ENCODE peak calls at places on chromosomes 12 and 14, in eight cellular contexts. R is tibial nerve, I is stomach, V is ovary, X is A549, O is GM12878, F is upper lobe of left lung, M is SK-N-SH. N is an unnamed sample.

GRCh38 chr14:44945264-44945663 is 16.5 kb downstream of the KLHL28 start:
- DNase-seq in R (no peak), F (no peak), I (no peak), O (no peak), X (no peak), V (no peak), M (no peak), N (no peak)

GRCh38 chr14:90551070-90551704 is 154.4 kb downstream of the CALM1 start:
- DNase-seq in O (no peak), X (no peak), R (no peak), M (no peak), V (peak), F (no peak), I (no peak), N (no peak)

GRCh38 chr12:125243811-125244210 is 178.6 kb downstream of the AACS start:
- DNase-seq in I (no peak), O (no peak), V (no peak), M (no peak), X (no peak), F (no peak), R (no peak), N (no peak)

GRCh38 chr14:65208548-65208947 is 106.2 kb upstream of the MAX start:
- DNase-seq in V (no peak), R (no peak), O (no peak), M (no peak), F (peak), I (no peak), X (no peak), N (no peak)

GRCh38 chr12:110004598-110004997 is 5.4 kb downstream of the ANKRD13A start:
- DNase-seq in R (no peak), V (no peak), O (peak), I (no peak), M (no peak), F (no peak), X (no peak), N (no peak)

GRCh38 chr12:105245291-105245690 is 9.3 kb upstream of the APPL2 start:
- DNase-seq in O (no peak), I (no peak), X (no peak), F (no peak), M (no peak), R (no peak), V (no peak), N (no peak)

GRCh38 chr12:12714276-12715001 is 2.7 kb upstream of the CDKN1B start:
- DNase-seq in M (no peak), F (peak), I (peak), R (no peak), X (peak), O (no peak), V (no peak), N (peak)

GRCh38 chr12:57243521-57244305 is 7.3 kb downstream of the STAC3 start:
- DNase-seq in M (peak), V (peak), F (peak), R (peak), I (peak), X (peak), O (no peak), N (peak)

GRCh38 chr12:22101749-22102243 is 55.8 kb downstream of the CMAS start:
- DNase-seq in V (no peak), X (no peak), R (peak), O (no peak), F (peak), M (no peak), I (no peak), N (peak)

GRCh38 chr12:51823875-51824565 is 24.5 kb downstream of the FIGNL2 start:
- DNase-seq in X (peak), F (no peak), V (no peak), I (peak), M (peak), R (no peak), O (no peak), N (peak)

GRCh38 chr14:80356413-80356812 is 145.1 kb upstream of the DIO2 start:
- DNase-seq in M (peak), R (no peak), I (no peak), O (no peak), F (no peak), X (peak), V (no peak), N (no peak)

GRCh38 chr12:120012067-120012621 is 23.1 kb downstream of the BICDL1 start:
- DNase-seq in R (no peak), I (no peak), O (peak), V (no peak), M (peak), F (no peak), X (peak), N (no peak)

GRCh38 chr12:21305666-21306065 is 29.1 kb downstream of the SLCO1A2 start:
- DNase-seq in M (no peak), I (no peak), V (no peak), X (no peak), R (no peak), O (no peak), F (no peak), N (no peak)

GRCh38 chr12:116204169-116204568 is 73.3 kb downstream of the MED13L start:
- DNase-seq in M (no peak), O (no peak), V (no peak), R (no peak), F (no peak), I (no peak), X (no peak), N (no peak)

GRCh38 chr12:13195848-13196301 is 651 bp upstream of the EMP1 start:
- DNase-seq in I (no peak), X (peak), O (no peak), M (no peak), R (no peak), V (no peak), F (no peak), N (peak)

GRCh38 chr12:127809236-127809635 is 457.7 kb upstream of the TMEM132C start:
- DNase-seq in X (peak), R (no peak), O (no peak), F (no peak), V (no peak), M (no peak), I (no peak), N (no peak)

GRCh38 chr12:21456291-21456780 is 18.9 kb downstream of the PYROXD1 start:
- DNase-seq in M (no peak), X (no peak), O (no peak), I (no peak), R (no peak), V (no peak), F (no peak), N (no peak)

GRCh38 chr12:24901975-24902461 is 46.9 kb downstream of the BCAT1 start:
- DNase-seq in V (no peak), O (no peak), X (no peak), F (peak), R (no peak), I (no peak), M (no peak), N (no peak)

GRCh38 chr14:58765375-58765774 is 127.6 kb downstream of the DACT1 start:
- DNase-seq in F (no peak), V (no peak), I (no peak), M (no peak), X (no peak), O (no peak), R (no peak), N (no peak)

GRCh38 chr12:55067701-55068100 is 47.9 kb downstream of the NEUROD4 start:
- DNase-seq in M (no peak), F (no peak), V (no peak), X (no peak), R (no peak), O (no peak), I (no peak), N (no peak)

GRCh38 chr14:50679674-50680073 is 11.6 kb upstream of the SAV1 start:
- DNase-seq in O (no peak), R (no peak), M (no peak), V (no peak), F (no peak), I (no peak), X (no peak), N (no peak)

GRCh38 chr14:75238728-75239455 is 39.7 kb upstream of the FOS start:
- DNase-seq in M (no peak), R (no peak), F (no peak), O (no peak), X (peak), I (no peak), V (peak), N (no peak)

GRCh38 chr12:119744900-119745606 is 77.1 kb downstream of the PRKAB1 start:
- DNase-seq in M (no peak), F (no peak), R (no peak), O (no peak), I (no peak), V (no peak), X (no peak), N (no peak)

GRCh38 chr12:28814246-28814645 is 334.8 kb upstream of the FAR2 start:
- DNase-seq in V (no peak), F (no peak), O (no peak), X (no peak), M (no peak), I (no peak), R (no peak), N (no peak)

GRCh38 chr12:8088574-8088973 is 6.5 kb downstream of the NECAP1 start:
- DNase-seq in X (no peak), V (no peak), I (no peak), F (no peak), M (no peak), O (no peak), R (no peak), N (peak)

GRCh38 chr12:13536219-13536910 is 339.8 kb downstream of the EMP1 start:
- DNase-seq in R (no peak), I (no peak), O (peak), V (no peak), M (no peak), F (no peak), X (no peak), N (no peak)

GRCh38 chr12:42023733-42024494 is 120.8 kb downstream of the GXYLT1 start:
- DNase-seq in M (peak), O (peak), X (peak), I (peak), R (peak), V (peak), F (peak), N (peak)

GRCh38 chr12:24133385-24133784 is 183.9 kb upstream of the SOX5 start:
- DNase-seq in R (no peak), X (no peak), M (no peak), I (no peak), O (peak), V (no peak), F (no peak), N (no peak)

GRCh38 chr12:70812124-70812523 is 108.4 kb downstream of the PTPRR start:
- DNase-seq in R (no peak), V (no peak), F (no peak), X (no peak), M (no peak), I (no peak), O (no peak), N (peak)

GRCh38 chr12:46373303-46374182 is 970 bp upstream of the SLC38A2 start:
- DNase-seq in R (peak), I (peak), X (no peak), O (no peak), V (peak), M (peak), F (peak), N (peak)

GRCh38 chr14:63773504-63773903 is 45.6 kb upstream of the SGPP1 start:
- DNase-seq in X (no peak), F (no peak), M (no peak), V (no peak), I (no peak), R (no peak), O (no peak), N (no peak)

GRCh38 chr12:133227281-133227852 is 8.3 kb downstream of the ANHX start:
- DNase-seq in M (no peak), I (no peak), X (no peak), F (no peak), O (no peak), R (no peak), V (no peak), N (no peak)
- TF ChIP-seq EP300 in M (no peak), I (no peak), X (no peak), F (no peak), O (no peak), R (no peak), V (no peak), N (no peak)

GRCh38 chr12:111758120-111758561 is 8.6 kb upstream of the ALDH2 start:
- DNase-seq in X (no peak), O (no peak), I (peak), F (peak), M (no peak), R (no peak), V (no peak), N (no peak)
- TF ChIP-seq EP300 in X (no peak), O (no peak), I (no peak), F (no peak), M (no peak), R (no peak), V (no peak), N (no peak)

GRCh38 chr14:68084256-68084655 is 264.7 kb downstream of the RAD51B start:
- DNase-seq in O (no peak), I (no peak), X (peak), R (no peak), V (no peak), F (no peak), M (no peak), N (no peak)
- TF ChIP-seq EP300 in O (no peak), I (no peak), X (no peak), R (no peak), V (no peak), F (no peak), M (no peak), N (no peak)

DNA sequence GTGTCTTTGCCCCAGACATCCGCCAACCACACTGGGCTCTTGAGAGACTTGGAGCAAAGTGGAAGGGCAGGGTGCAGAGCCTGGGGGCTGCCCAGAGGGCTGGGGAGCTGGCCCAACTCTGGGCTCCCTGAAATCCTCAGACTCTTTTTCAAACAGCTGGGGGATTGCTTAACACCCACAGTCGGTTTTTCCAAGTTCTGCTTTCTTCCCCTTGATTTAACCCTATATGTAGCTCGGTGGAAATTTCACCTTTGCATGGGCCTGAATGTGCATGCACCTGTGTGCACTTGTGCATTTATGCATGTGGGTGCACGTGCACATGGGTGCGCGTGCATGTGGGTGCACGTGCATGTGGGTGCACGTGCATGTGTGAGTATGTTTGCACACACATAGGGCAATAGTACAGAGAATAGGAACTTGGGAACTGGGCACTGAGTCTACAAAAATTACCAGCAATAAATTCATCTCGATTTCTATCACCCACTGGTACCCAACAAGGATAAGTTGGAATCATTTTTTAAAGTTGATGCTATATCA is 52.3 kb upstream of the RFLNA start:
- DNase-seq in R (no peak), O (no peak), I (no peak), X (no peak), F (no peak), M (no peak), V (no peak), N (no peak)
- TF ChIP-seq EP300 in R (no peak), O (no peak), I (no peak), X (no peak), F (no peak), M (no peak), V (no peak), N (no peak)

DNA sequence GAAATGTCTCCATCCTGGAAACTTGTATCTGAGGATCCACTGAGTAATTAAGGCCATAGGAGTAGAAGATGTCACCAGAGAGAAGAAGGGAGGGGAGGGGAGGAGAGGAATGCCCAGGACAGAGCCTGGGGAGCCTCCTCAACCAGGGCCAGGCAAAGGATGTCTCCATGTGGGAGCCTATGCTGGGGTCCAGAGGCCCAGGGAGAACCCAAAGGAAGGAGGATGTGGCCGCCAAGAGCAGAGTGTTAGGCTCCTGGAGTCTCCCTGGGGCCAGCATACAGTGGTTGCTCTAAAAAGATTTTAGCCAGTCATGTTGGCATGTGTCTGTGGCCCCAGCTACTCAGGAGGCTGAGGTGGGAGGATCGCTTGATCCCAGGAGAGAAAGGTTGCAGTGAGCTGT is 92.6 kb downstream of the DICER1 start:
- DNase-seq in I (peak), F (no peak), X (no peak), R (no peak), V (no peak), O (no peak), M (no peak), N (no peak)
- TF ChIP-seq EP300 in I (no peak), F (no peak), X (no peak), R (no peak), V (no peak), O (no peak), M (no peak), N (no peak)

GRCh38 chr12:115203661-115204060 is 519.7 kb upstream of the TBX3 start:
- DNase-seq in R (no peak), I (no peak), V (no peak), M (no peak), X (no peak), F (no peak), O (no peak), N (no peak)
- TF ChIP-seq EP300 in R (no peak), I (no peak), V (no peak), M (no peak), X (no peak), F (no peak), O (no peak), N (no peak)

DNA sequence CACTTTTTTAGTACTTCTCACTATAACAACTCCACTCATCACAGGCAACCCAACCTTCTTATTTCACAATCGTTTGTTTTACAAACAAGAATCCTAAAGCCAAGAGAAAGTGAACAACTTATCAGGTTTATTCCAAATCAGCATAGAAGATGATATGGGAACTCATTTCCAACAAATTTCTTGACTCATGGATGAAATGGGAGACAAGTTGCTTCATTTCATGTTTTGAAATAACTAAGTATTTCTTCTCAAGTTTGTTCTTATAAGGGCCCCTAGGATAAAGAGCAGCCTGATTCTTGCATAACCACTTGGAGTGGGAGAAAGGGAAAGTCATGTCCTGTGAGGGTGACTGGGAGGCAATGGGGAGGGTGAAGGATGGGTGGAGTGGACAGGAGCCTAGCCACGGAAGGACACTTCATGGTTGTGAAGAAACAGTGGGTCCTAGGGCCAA is 168.3 kb downstream of the DUSP6 start:
- DNase-seq in I (no peak), X (peak), V (no peak), M (no peak), F (peak), O (no peak), R (peak), N (peak)
- TF ChIP-seq EP300 in I (no peak), X (no peak), V (no peak), M (no peak), F (no peak), O (no peak), R (no peak), N (no peak)

GRCh38 chr12:75865315-75865714 is 166.3 kb downstream of the PHLDA1 start:
- DNase-seq in M (no peak), O (no peak), V (no peak), R (no peak), I (no peak), F (no peak), X (no peak), N (no peak)

GRCh38 chr12:75868501-75868900 is 163.1 kb downstream of the PHLDA1 start:
- DNase-seq in F (no peak), M (no peak), V (no peak), O (no peak), R (no peak), X (no peak), I (no peak), N (no peak)

GRCh38 chr12:75863475-75863874 is 168.1 kb downstream of the PHLDA1 start:
- DNase-seq in M (no peak), F (no peak), I (no peak), R (no peak), O (no peak), V (no peak), X (peak), N (no peak)

GRCh38 chr12:75859868-75860267 is 171.7 kb downstream of the PHLDA1 start:
- DNase-seq in M (no peak), X (no peak), F (no peak), O (no peak), R (no peak), I (no peak), V (no peak), N (no peak)

GRCh38 chr12:75862692-75863471 is 168.7 kb downstream of the PHLDA1 start:
- DNase-seq in V (no peak), X (peak), F (no peak), O (no peak), M (no peak), R (no peak), I (no peak), N (no peak)
- TF ChIP-seq EP300 in V (no peak), X (peak), F (no peak), O (no peak), M (peak), R (no peak), I (no peak), N (no peak)

GRCh38 chr12:62817556-62818271 is 117.2 kb downstream of the PPM1H start:
- DNase-seq in V (peak), M (no peak), R (no peak), O (no peak), I (no peak), X (no peak), F (no peak), N (no peak)
- TF ChIP-seq EP300 in V (no peak), M (no peak), R (no peak), O (no peak), I (no peak), X (no peak), F (no peak), N (no peak)

GRCh38 chr12:59649203-59649602 is 53.4 kb downstream of the SLC16A7 start:
- DNase-seq in R (no peak), I (no peak), M (no peak), O (no peak), F (no peak), X (no peak), V (no peak), N (no peak)

GRCh38 chr12:59650594-59651229 is 54.9 kb downstream of the SLC16A7 start:
- DNase-seq in V (no peak), F (no peak), X (no peak), R (no peak), I (no peak), M (no peak), O (no peak), N (no peak)

GRCh38 chr12:59652098-59652497 is 56.3 kb downstream of the SLC16A7 start:
- DNase-seq in O (no peak), V (no peak), X (no peak), I (no peak), R (no peak), F (no peak), M (no peak), N (no peak)

GRCh38 chr12:59654061-59654460 is 58.2 kb downstream of the SLC16A7 start:
- DNase-seq in O (no peak), F (no peak), R (no peak), X (no peak), I (no peak), V (no peak), M (no peak), N (no peak)

DNA sequence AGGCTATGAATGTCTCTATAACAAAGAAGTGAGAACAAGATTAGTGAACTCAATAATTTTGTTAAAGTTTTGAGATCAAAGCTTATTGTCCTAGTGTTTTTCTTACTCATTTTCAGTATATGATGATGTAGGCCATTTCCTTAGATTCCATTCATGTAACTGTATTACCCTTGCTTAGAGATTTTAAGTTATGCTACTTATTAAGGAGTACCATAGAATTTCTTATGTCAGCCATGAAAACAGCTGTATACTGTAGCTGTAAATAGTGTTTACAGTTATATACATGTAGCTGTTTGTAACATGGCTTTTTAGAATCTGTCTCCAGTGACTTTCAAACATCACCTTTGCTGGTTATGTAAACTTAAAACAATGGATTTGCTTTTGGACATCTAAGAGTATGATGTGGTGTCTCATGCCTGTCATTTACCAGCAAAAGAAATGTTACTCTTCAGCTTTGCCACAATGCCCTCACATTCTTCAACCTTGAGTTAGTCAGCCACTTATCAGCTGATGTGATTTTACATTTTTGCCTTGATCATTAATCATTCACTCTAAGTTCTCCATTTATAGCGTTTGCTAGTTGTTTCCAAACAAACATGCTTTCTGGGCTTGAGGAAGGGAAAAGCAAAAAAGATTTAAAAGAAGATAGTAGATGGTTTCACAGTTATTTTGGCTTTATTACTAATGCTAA is 55.5 kb downstream of the SLC16A7 start:
- DNase-seq in M (no peak), X (peak), I (no peak), V (no peak), F (no peak), R (no peak), O (no peak), N (no peak)
- TF ChIP-seq EP300 in M (no peak), X (no peak), I (no peak), V (no peak), F (no peak), R (no peak), O (no peak), N (no peak)

N was measured in transverse colon.